ENCODE peak calls at places on chromosomes 2 and 18, in seven cellular contexts. L is AG04450, W is mammary epithelial cell, E is mesendoderm, P is OCI-LY7, R is left lung, G is neuronal stem cell. K is an unnamed sample.

GRCh38 chr2:181306785-181307184 is 150.4 kb upstream of the ITGA4 start:
- DNase-seq in L (no peak), W (no peak), E (no peak), P (peak; percentile 58), R (no peak), G (no peak), K (no peak)

GRCh38 chr2:122423934-122424333 is 668.5 kb downstream of the TSN start:
- DNase-seq in L (no peak), W (no peak), E (no peak), P (no peak), R (no peak), G (no peak), K (no peak)

GRCh38 chr2:117702098-117702497 is 112.4 kb upstream of the DDX18 start:
- DNase-seq in L (no peak), W (no peak), E (no peak), P (no peak), R (no peak), G (no peak), K (no peak)

GRCh38 chr2:50347355-50348044 is 684.4 kb downstream of the NRXN1 start:
- DNase-seq in L (no peak), W (no peak), E (peak; percentile 57), P (no peak), R (peak; percentile 51), G (peak; percentile 61), K (no peak)

GRCh38 chr2:216151313-216152030 is 42.3 kb downstream of the XRCC5 start:
- DNase-seq in L (no peak), W (no peak), E (no peak), P (no peak), R (no peak), G (no peak), K (no peak)

GRCh38 chr2:189506514-189506976 is 65.3 kb downstream of the WDR75 start:
- DNase-seq in L (no peak), W (peak; percentile 9), E (peak; percentile 97), P (no peak), R (no peak), G (no peak), K (no peak)

GRCh38 chr2:176158306-176158643 is 1.2 kb downstream of the HOXD3 start:
- DNase-seq in L (no peak), W (no peak), E (peak; percentile 58), P (no peak), R (no peak), G (no peak), K (no peak)

GRCh38 chr2:31054383-31054782 is 83.9 kb downstream of the GALNT14 start:
- DNase-seq in L (no peak), W (no peak), E (no peak), P (no peak), R (no peak), G (no peak), K (no peak)

GRCh38 chr18:59634096-59634495 is 63.1 kb downstream of the CCBE1 start:
- DNase-seq in L (no peak), W (no peak), E (no peak), P (no peak), R (no peak), G (no peak), K (no peak)

GRCh38 chr2:122598784-122599183 is 843.3 kb downstream of the TSN start:
- DNase-seq in L (no peak), W (no peak), E (no peak), P (no peak), R (no peak), G (no peak), K (no peak)

GRCh38 chr18:54881229-54881753 is 53.0 kb downstream of the RAB27B start:
- DNase-seq in L (no peak), W (no peak), E (no peak), P (no peak), R (no peak), G (no peak), K (no peak)

GRCh38 chr2:37622434-37623202 is 48.8 kb downstream of the CDC42EP3 start:
- DNase-seq in L (no peak), W (peak; percentile 52), E (no peak), P (no peak), R (no peak), G (no peak), K (no peak)

GRCh38 chr2:69594341-69594740 is 49.2 kb downstream of the AAK1 start:
- DNase-seq in L (no peak), W (peak; percentile 13), E (no peak), P (no peak), R (no peak), G (no peak), K (no peak)

GRCh38 chr2:228039752-228040534 is 141.5 kb downstream of the SPHKAP start:
- DNase-seq in L (no peak), W (peak; percentile 11), E (peak; percentile 63), P (peak; percentile 36), R (no peak), G (peak; percentile 11), K (no peak)

GRCh38 chr18:61400714-61401113 is 67.5 kb downstream of the CDH20 start:
- DNase-seq in L (peak; percentile 7), W (peak; percentile 21), E (no peak), P (no peak), R (no peak), G (no peak), K (no peak)

GRCh38 chr2:102484310-102485061 is 11.5 kb downstream of the SLC9A4 start:
- DNase-seq in L (no peak), W (no peak), E (peak; percentile 7), P (no peak), R (no peak), G (no peak), K (no peak)

GRCh38 chr2:175631247-175631628 is 370.8 kb downstream of the LNPK start:
- DNase-seq in L (no peak), W (peak; percentile 3), E (no peak), P (no peak), R (no peak), G (no peak), K (no peak)

GRCh38 chr2:20136149-20136548 is 84.7 kb upstream of the LAPTM4A start:
- DNase-seq in L (no peak), W (no peak), E (no peak), P (no peak), R (no peak), G (no peak), K (no peak)

GRCh38 chr2:157508676-157509075 is 64.8 kb upstream of the CYTIP start:
- DNase-seq in L (no peak), W (peak; percentile 3), E (no peak), P (no peak), R (no peak), G (no peak), K (no peak)

GRCh38 chr18:67519582-67519981 is 3.1 kb upstream of the DSEL start:
- DNase-seq in L (peak; percentile 57), W (no peak), E (no peak), P (no peak), R (no peak), G (no peak), K (no peak)

GRCh38 chr2:236366406-236366805 is 102.2 kb upstream of the ASB18 start:
- DNase-seq in L (no peak), W (peak; percentile 43), E (no peak), P (no peak), R (no peak), G (no peak), K (no peak)

GRCh38 chr2:3659447-3660432 is 1.7 kb downstream of the ALLC start:
- DNase-seq in L (no peak), W (no peak), E (peak; percentile 35), P (no peak), R (no peak), G (no peak), K (no peak)

GRCh38 chr2:191030521-191031154 is 16.7 kb upstream of the STAT1 start:
- DNase-seq in L (no peak), W (no peak), E (peak; percentile 68), P (peak; percentile 63), R (no peak), G (peak; percentile 30), K (no peak)

GRCh38 chr2:165905269-165905668 is 48.3 kb downstream of the TTC21B start:
- DNase-seq in L (no peak), W (no peak), E (no peak), P (no peak), R (no peak), G (no peak), K (no peak)

GRCh38 chr2:196592912-196593881 is 46.3 kb upstream of the CCDC150 start:
- DNase-seq in L (no peak), W (peak; percentile 35), E (peak; percentile 79), P (no peak), R (peak; percentile 84), G (peak; percentile 62), K (peak; percentile 50)

GRCh38 chr2:40244251-40245010 is 207.5 kb downstream of the SLC8A1 start:
- DNase-seq in L (no peak), W (peak; percentile 46), E (peak; percentile 83), P (peak; percentile 75), R (no peak), G (peak; percentile 51), K (peak; percentile 48)

GRCh38 chr18:500230-500555 is 308 bp downstream of the COLEC12 start:
- DNase-seq in L (no peak), W (peak; percentile 11), E (peak; percentile 65), P (no peak), R (no peak), G (peak; percentile 23), K (no peak)

GRCh38 chr2:127155901-127156300 is 48.9 kb upstream of the BIN1 start:
- DNase-seq in L (no peak), W (no peak), E (no peak), P (no peak), R (no peak), G (no peak), K (no peak)

GRCh38 chr2:206217162-206217561 is 57.3 kb upstream of the ZDBF2 start:
- DNase-seq in L (no peak), W (no peak), E (peak; percentile 50), P (no peak), R (no peak), G (peak; percentile 40), K (no peak)
- H3K27ac ChIP-seq in L (no peak overlapping the region), W (no peak overlapping the region), E (no peak overlapping the region), P (no peak overlapping the region), R (no peak overlapping the region), G (peak overlapping the region; percentile 80), K (no peak overlapping the region)

GRCh38 chr18:53701697-53702096 is 522.8 kb downstream of the MBD2 start:
- DNase-seq in L (no peak), W (no peak), E (no peak), P (no peak), R (no peak), G (no peak), K (no peak)

GRCh38 chr18:53702480-53702879 is 522.0 kb downstream of the MBD2 start:
- DNase-seq in L (no peak), W (no peak), E (no peak), P (no peak), R (no peak), G (no peak), K (no peak)

GRCh38 chr18:53698907-53699306 is 525.6 kb downstream of the MBD2 start:
- DNase-seq in L (no peak), W (peak; percentile 17), E (peak; percentile 68), P (peak; percentile 0), R (no peak), G (peak; percentile 21), K (peak; percentile 44)
- H3K27ac ChIP-seq in L (no peak overlapping the region), W (no peak overlapping the region), E (no peak overlapping the region), P (no peak overlapping the region), R (no peak overlapping the region), G (no peak overlapping the region), K (no peak overlapping the region)

GRCh38 chr18:48100168-48100495 is 169.7 kb upstream of the SMAD2 start:
- DNase-seq in L (no peak), W (no peak), E (no peak), P (no peak), R (no peak), G (no peak), K (no peak)
- H3K27ac ChIP-seq in L (no peak overlapping the region), W (no peak overlapping the region), E (no peak overlapping the region), P (no peak overlapping the region), R (no peak overlapping the region), G (no peak overlapping the region), K (no peak overlapping the region)

GRCh38 chr2:96336104-96336775 is 674 bp downstream of the NCAPH start:
- DNase-seq in L (no peak), W (no peak), E (no peak), P (peak; percentile 23), R (no peak), G (no peak), K (no peak)
- H3K27ac ChIP-seq in L (no peak overlapping the region), W (peak overlapping the region; percentile 64), E (no peak overlapping the region), P (peak overlapping the region; percentile 85), R (no peak overlapping the region), G (no peak overlapping the region), K (peak overlapping the region; percentile 98)

K was measured in lower lobe of right lung.